ENCODE peak calls at places on chromosome 20, in nine cellular contexts. One of them, this sample, is unnamed.

GRCh38 chr20:58568441-58568931 is 53.3 kb upstream of the APCDD1L start:
- ATAC-seq in activated CD4-positive, alpha-beta T cell treated with anti-CD3 and anti-CD28 coated beads for 36 hours: no peak
- ATAC-seq in activated T-helper 17 cell treated with anti-CD3 and anti-CD28 coated beads, Interleukin-2, amount 50 U/mL, for 72 hours: no peak
- ATAC-seq in naive thymus-derived CD4-positive, alpha-beta T cell: no peak
- ATAC-seq in esophagus mucosa: peak
- ATAC-seq in A549: no peak
- ATAC-seq in naive thymus-derived CD8-positive, alpha-beta T cell: no peak
- ATAC-seq in activated T-cell treated with anti-CD3 and anti-CD28 coated beads, Interleukin-2, amount 50 U/mL, for 72 hours: no peak
- ATAC-seq in RWPE2: no peak
- ATAC-seq in this sample: no peak

GRCh38 chr20:64198347-64198746 is 34.1 kb downstream of the MYT1 start:
- ATAC-seq in activated CD4-positive, alpha-beta T cell treated with anti-CD3 and anti-CD28 coated beads for 36 hours: no peak
- ATAC-seq in naive thymus-derived CD8-positive, alpha-beta T cell: no peak
- ATAC-seq in RWPE2: no peak
- ATAC-seq in activated T-cell treated with anti-CD3 and anti-CD28 coated beads, Interleukin-2, amount 50 U/mL, for 72 hours: no peak
- ATAC-seq in esophagus mucosa: peak
- ATAC-seq in activated T-helper 17 cell treated with anti-CD3 and anti-CD28 coated beads, Interleukin-2, amount 50 U/mL, for 72 hours: no peak
- ATAC-seq in A549: no peak
- ATAC-seq in naive thymus-derived CD4-positive, alpha-beta T cell: no peak
- ATAC-seq in this sample: no peak

GRCh38 chr20:3339076-3339475 is 68.4 kb downstream of the DNAAF9 start:
- ATAC-seq in A549: no peak
- ATAC-seq in RWPE2: no peak
- ATAC-seq in naive thymus-derived CD4-positive, alpha-beta T cell: no peak
- ATAC-seq in naive thymus-derived CD8-positive, alpha-beta T cell: no peak
- ATAC-seq in activated T-cell treated with anti-CD3 and anti-CD28 coated beads, Interleukin-2, amount 50 U/mL, for 72 hours: no peak
- ATAC-seq in esophagus mucosa: no peak
- ATAC-seq in activated CD4-positive, alpha-beta T cell treated with anti-CD3 and anti-CD28 coated beads for 36 hours: no peak
- ATAC-seq in activated T-helper 17 cell treated with anti-CD3 and anti-CD28 coated beads, Interleukin-2, amount 50 U/mL, for 72 hours: no peak
- ATAC-seq in this sample: no peak

GRCh38 chr20:43389839-43390626 is 67.7 kb upstream of the SRSF6 start:
- ATAC-seq in activated CD4-positive, alpha-beta T cell treated with anti-CD3 and anti-CD28 coated beads for 36 hours: no peak
- ATAC-seq in RWPE2: no peak
- ATAC-seq in esophagus mucosa: no peak
- ATAC-seq in activated T-cell treated with anti-CD3 and anti-CD28 coated beads, Interleukin-2, amount 50 U/mL, for 72 hours: no peak
- ATAC-seq in naive thymus-derived CD4-positive, alpha-beta T cell: no peak
- ATAC-seq in A549: peak
- ATAC-seq in activated T-helper 17 cell treated with anti-CD3 and anti-CD28 coated beads, Interleukin-2, amount 50 U/mL, for 72 hours: no peak
- ATAC-seq in naive thymus-derived CD8-positive, alpha-beta T cell: no peak
- ATAC-seq in this sample: no peak

GRCh38 chr20:31831771-31832306 is 12.7 kb downstream of the MYLK2 start:
- ATAC-seq in RWPE2: no peak
- ATAC-seq in A549: no peak
- ATAC-seq in activated T-helper 17 cell treated with anti-CD3 and anti-CD28 coated beads, Interleukin-2, amount 50 U/mL, for 72 hours: no peak
- ATAC-seq in naive thymus-derived CD8-positive, alpha-beta T cell: no peak
- ATAC-seq in naive thymus-derived CD4-positive, alpha-beta T cell: no peak
- ATAC-seq in activated T-cell treated with anti-CD3 and anti-CD28 coated beads, Interleukin-2, amount 50 U/mL, for 72 hours: no peak
- ATAC-seq in esophagus mucosa: no peak
- ATAC-seq in activated CD4-positive, alpha-beta T cell treated with anti-CD3 and anti-CD28 coated beads for 36 hours: no peak
- ATAC-seq in this sample: no peak

GRCh38 chr20:64106981-64107735 is at the start of gene NPBWR2:
- ATAC-seq in RWPE2: peak
- ATAC-seq in activated T-cell treated with anti-CD3 and anti-CD28 coated beads, Interleukin-2, amount 50 U/mL, for 72 hours: peak
- ATAC-seq in esophagus mucosa: no peak
- ATAC-seq in activated T-helper 17 cell treated with anti-CD3 and anti-CD28 coated beads, Interleukin-2, amount 50 U/mL, for 72 hours: peak
- ATAC-seq in naive thymus-derived CD8-positive, alpha-beta T cell: peak
- ATAC-seq in naive thymus-derived CD4-positive, alpha-beta T cell: peak
- ATAC-seq in activated CD4-positive, alpha-beta T cell treated with anti-CD3 and anti-CD28 coated beads for 36 hours: peak
- ATAC-seq in A549: peak
- ATAC-seq in this sample: no peak

GRCh38 chr20:18360601-18361000 is 72.3 kb downstream of the ZNF133 start:
- ATAC-seq in naive thymus-derived CD4-positive, alpha-beta T cell: no peak
- ATAC-seq in esophagus mucosa: peak
- ATAC-seq in naive thymus-derived CD8-positive, alpha-beta T cell: no peak
- ATAC-seq in RWPE2: peak
- ATAC-seq in activated CD4-positive, alpha-beta T cell treated with anti-CD3 and anti-CD28 coated beads for 36 hours: no peak
- ATAC-seq in activated T-helper 17 cell treated with anti-CD3 and anti-CD28 coated beads, Interleukin-2, amount 50 U/mL, for 72 hours: peak
- ATAC-seq in A549: no peak
- ATAC-seq in activated T-cell treated with anti-CD3 and anti-CD28 coated beads, Interleukin-2, amount 50 U/mL, for 72 hours: no peak
- ATAC-seq in this sample: no peak

GRCh38 chr20:18795366-18795765 is 18.2 kb upstream of the SCP2D1 start:
- ATAC-seq in naive thymus-derived CD4-positive, alpha-beta T cell: no peak
- ATAC-seq in activated T-helper 17 cell treated with anti-CD3 and anti-CD28 coated beads, Interleukin-2, amount 50 U/mL, for 72 hours: no peak
- ATAC-seq in esophagus mucosa: no peak
- ATAC-seq in RWPE2: no peak
- ATAC-seq in naive thymus-derived CD8-positive, alpha-beta T cell: no peak
- ATAC-seq in activated CD4-positive, alpha-beta T cell treated with anti-CD3 and anti-CD28 coated beads for 36 hours: no peak
- ATAC-seq in activated T-cell treated with anti-CD3 and anti-CD28 coated beads, Interleukin-2, amount 50 U/mL, for 72 hours: no peak
- ATAC-seq in A549: no peak
- ATAC-seq in this sample: no peak

GRCh38 chr20:47561175-47561574 is 59.5 kb downstream of the NCOA3 start:
- ATAC-seq in naive thymus-derived CD8-positive, alpha-beta T cell: no peak
- ATAC-seq in RWPE2: no peak
- ATAC-seq in activated T-cell treated with anti-CD3 and anti-CD28 coated beads, Interleukin-2, amount 50 U/mL, for 72 hours: no peak
- ATAC-seq in activated T-helper 17 cell treated with anti-CD3 and anti-CD28 coated beads, Interleukin-2, amount 50 U/mL, for 72 hours: no peak
- ATAC-seq in naive thymus-derived CD4-positive, alpha-beta T cell: no peak
- ATAC-seq in esophagus mucosa: peak
- ATAC-seq in activated CD4-positive, alpha-beta T cell treated with anti-CD3 and anti-CD28 coated beads for 36 hours: no peak
- ATAC-seq in A549: no peak
- ATAC-seq in this sample: no peak

GRCh38 chr20:19991826-19992225 is 25.3 kb upstream of the NAA20 start:
- ATAC-seq in activated T-helper 17 cell treated with anti-CD3 and anti-CD28 coated beads, Interleukin-2, amount 50 U/mL, for 72 hours: no peak
- ATAC-seq in naive thymus-derived CD8-positive, alpha-beta T cell: no peak
- ATAC-seq in A549: no peak
- ATAC-seq in naive thymus-derived CD4-positive, alpha-beta T cell: no peak
- ATAC-seq in activated T-cell treated with anti-CD3 and anti-CD28 coated beads, Interleukin-2, amount 50 U/mL, for 72 hours: no peak
- ATAC-seq in esophagus mucosa: no peak
- ATAC-seq in activated CD4-positive, alpha-beta T cell treated with anti-CD3 and anti-CD28 coated beads for 36 hours: no peak
- ATAC-seq in RWPE2: no peak
- ATAC-seq in this sample: no peak

GRCh38 chr20:62131560-62132320 is 9.5 kb downstream of the LSM14B start:
- ATAC-seq in activated CD4-positive, alpha-beta T cell treated with anti-CD3 and anti-CD28 coated beads for 36 hours: no peak
- ATAC-seq in activated T-helper 17 cell treated with anti-CD3 and anti-CD28 coated beads, Interleukin-2, amount 50 U/mL, for 72 hours: no peak
- ATAC-seq in esophagus mucosa: no peak
- ATAC-seq in RWPE2: no peak
- ATAC-seq in activated T-cell treated with anti-CD3 and anti-CD28 coated beads, Interleukin-2, amount 50 U/mL, for 72 hours: no peak
- ATAC-seq in naive thymus-derived CD4-positive, alpha-beta T cell: no peak
- ATAC-seq in A549: no peak
- ATAC-seq in naive thymus-derived CD8-positive, alpha-beta T cell: no peak
- ATAC-seq in this sample: no peak

GRCh38 chr20:62156254-62156556 is 12.6 kb downstream of the SS18L1 start:
- ATAC-seq in naive thymus-derived CD8-positive, alpha-beta T cell: no peak
- ATAC-seq in activated CD4-positive, alpha-beta T cell treated with anti-CD3 and anti-CD28 coated beads for 36 hours: no peak
- ATAC-seq in activated T-cell treated with anti-CD3 and anti-CD28 coated beads, Interleukin-2, amount 50 U/mL, for 72 hours: no peak
- ATAC-seq in RWPE2: no peak
- ATAC-seq in A549: peak
- ATAC-seq in esophagus mucosa: no peak
- ATAC-seq in naive thymus-derived CD4-positive, alpha-beta T cell: no peak
- ATAC-seq in activated T-helper 17 cell treated with anti-CD3 and anti-CD28 coated beads, Interleukin-2, amount 50 U/mL, for 72 hours: no peak
- ATAC-seq in this sample: no peak

GRCh38 chr20:48547682-48548081 is 280.1 kb downstream of the PREX1 start:
- ATAC-seq in activated T-helper 17 cell treated with anti-CD3 and anti-CD28 coated beads, Interleukin-2, amount 50 U/mL, for 72 hours: no peak
- ATAC-seq in naive thymus-derived CD4-positive, alpha-beta T cell: no peak
- ATAC-seq in A549: no peak
- ATAC-seq in naive thymus-derived CD8-positive, alpha-beta T cell: no peak
- ATAC-seq in activated CD4-positive, alpha-beta T cell treated with anti-CD3 and anti-CD28 coated beads for 36 hours: no peak
- ATAC-seq in esophagus mucosa: no peak
- ATAC-seq in RWPE2: no peak
- ATAC-seq in activated T-cell treated with anti-CD3 and anti-CD28 coated beads, Interleukin-2, amount 50 U/mL, for 72 hours: no peak
- ATAC-seq in this sample: no peak

GRCh38 chr20:32203556-32204484 is 3.7 kb downstream of the PLAGL2 start:
- ATAC-seq in activated T-helper 17 cell treated with anti-CD3 and anti-CD28 coated beads, Interleukin-2, amount 50 U/mL, for 72 hours: peak
- ATAC-seq in activated CD4-positive, alpha-beta T cell treated with anti-CD3 and anti-CD28 coated beads for 36 hours: peak
- ATAC-seq in esophagus mucosa: peak
- ATAC-seq in RWPE2: peak
- ATAC-seq in A549: no peak
- ATAC-seq in naive thymus-derived CD4-positive, alpha-beta T cell: no peak
- ATAC-seq in activated T-cell treated with anti-CD3 and anti-CD28 coated beads, Interleukin-2, amount 50 U/mL, for 72 hours: peak
- ATAC-seq in naive thymus-derived CD8-positive, alpha-beta T cell: no peak
- ATAC-seq in this sample: peak

GRCh38 chr20:61439251-61439650 is 187.2 kb downstream of the CDH4 start:
- ATAC-seq in activated T-helper 17 cell treated with anti-CD3 and anti-CD28 coated beads, Interleukin-2, amount 50 U/mL, for 72 hours: no peak
- ATAC-seq in esophagus mucosa: no peak
- ATAC-seq in naive thymus-derived CD8-positive, alpha-beta T cell: no peak
- ATAC-seq in A549: no peak
- ATAC-seq in activated CD4-positive, alpha-beta T cell treated with anti-CD3 and anti-CD28 coated beads for 36 hours: no peak
- ATAC-seq in activated T-cell treated with anti-CD3 and anti-CD28 coated beads, Interleukin-2, amount 50 U/mL, for 72 hours: no peak
- ATAC-seq in RWPE2: no peak
- ATAC-seq in naive thymus-derived CD4-positive, alpha-beta T cell: no peak
- ATAC-seq in this sample: no peak

GRCh38 chr20:63264519-63264918 is 8.1 kb upstream of the ARFGAP1 start:
- ATAC-seq in activated T-helper 17 cell treated with anti-CD3 and anti-CD28 coated beads, Interleukin-2, amount 50 U/mL, for 72 hours: no peak
- ATAC-seq in activated CD4-positive, alpha-beta T cell treated with anti-CD3 and anti-CD28 coated beads for 36 hours: no peak
- ATAC-seq in activated T-cell treated with anti-CD3 and anti-CD28 coated beads, Interleukin-2, amount 50 U/mL, for 72 hours: peak
- ATAC-seq in RWPE2: no peak
- ATAC-seq in naive thymus-derived CD8-positive, alpha-beta T cell: no peak
- ATAC-seq in A549: no peak
- ATAC-seq in esophagus mucosa: no peak
- ATAC-seq in naive thymus-derived CD4-positive, alpha-beta T cell: no peak
- ATAC-seq in this sample: no peak

GRCh38 chr20:1906361-1907051 is 11.3 kb downstream of the SIRPA start:
- ATAC-seq in activated T-cell treated with anti-CD3 and anti-CD28 coated beads, Interleukin-2, amount 50 U/mL, for 72 hours: no peak
- ATAC-seq in activated CD4-positive, alpha-beta T cell treated with anti-CD3 and anti-CD28 coated beads for 36 hours: no peak
- ATAC-seq in RWPE2: no peak
- ATAC-seq in naive thymus-derived CD4-positive, alpha-beta T cell: no peak
- ATAC-seq in naive thymus-derived CD8-positive, alpha-beta T cell: no peak
- ATAC-seq in activated T-helper 17 cell treated with anti-CD3 and anti-CD28 coated beads, Interleukin-2, amount 50 U/mL, for 72 hours: no peak
- ATAC-seq in esophagus mucosa: no peak
- ATAC-seq in A549: no peak
- ATAC-seq in this sample: no peak

GRCh38 chr20:17614176-17614811 is 44.4 kb downstream of the DSTN start:
- ATAC-seq in activated T-cell treated with anti-CD3 and anti-CD28 coated beads, Interleukin-2, amount 50 U/mL, for 72 hours: no peak
- ATAC-seq in A549: no peak
- ATAC-seq in esophagus mucosa: peak
- ATAC-seq in activated CD4-positive, alpha-beta T cell treated with anti-CD3 and anti-CD28 coated beads for 36 hours: no peak
- ATAC-seq in activated T-helper 17 cell treated with anti-CD3 and anti-CD28 coated beads, Interleukin-2, amount 50 U/mL, for 72 hours: no peak
- ATAC-seq in RWPE2: peak
- ATAC-seq in naive thymus-derived CD4-positive, alpha-beta T cell: no peak
- ATAC-seq in naive thymus-derived CD8-positive, alpha-beta T cell: no peak
- ATAC-seq in this sample: no peak

GRCh38 chr20:62358171-62358719 is 8.9 kb downstream of the LAMA5 start:
- ATAC-seq in esophagus mucosa: peak
- ATAC-seq in naive thymus-derived CD4-positive, alpha-beta T cell: no peak
- ATAC-seq in naive thymus-derived CD8-positive, alpha-beta T cell: no peak
- ATAC-seq in A549: no peak
- ATAC-seq in activated T-helper 17 cell treated with anti-CD3 and anti-CD28 coated beads, Interleukin-2, amount 50 U/mL, for 72 hours: no peak
- ATAC-seq in RWPE2: peak
- ATAC-seq in activated T-cell treated with anti-CD3 and anti-CD28 coated beads, Interleukin-2, amount 50 U/mL, for 72 hours: no peak
- ATAC-seq in activated CD4-positive, alpha-beta T cell treated with anti-CD3 and anti-CD28 coated beads for 36 hours: no peak
- ATAC-seq in this sample: no peak

GRCh38 chr20:35603695-35604443 is 11.8 kb upstream of the SPAG4 start:
- ATAC-seq in naive thymus-derived CD4-positive, alpha-beta T cell: no peak
- ATAC-seq in activated T-cell treated with anti-CD3 and anti-CD28 coated beads, Interleukin-2, amount 50 U/mL, for 72 hours: no peak
- ATAC-seq in RWPE2: no peak
- ATAC-seq in naive thymus-derived CD8-positive, alpha-beta T cell: no peak
- ATAC-seq in esophagus mucosa: no peak
- ATAC-seq in activated CD4-positive, alpha-beta T cell treated with anti-CD3 and anti-CD28 coated beads for 36 hours: no peak
- ATAC-seq in activated T-helper 17 cell treated with anti-CD3 and anti-CD28 coated beads, Interleukin-2, amount 50 U/mL, for 72 hours: no peak
- ATAC-seq in A549: no peak
- ATAC-seq in this sample: no peak

GRCh38 chr20:826695-827323 is 6.7 kb upstream of the FAM110A start:
- ATAC-seq in activated CD4-positive, alpha-beta T cell treated with anti-CD3 and anti-CD28 coated beads for 36 hours: no peak
- ATAC-seq in activated T-cell treated with anti-CD3 and anti-CD28 coated beads, Interleukin-2, amount 50 U/mL, for 72 hours: no peak
- ATAC-seq in naive thymus-derived CD8-positive, alpha-beta T cell: no peak
- ATAC-seq in activated T-helper 17 cell treated with anti-CD3 and anti-CD28 coated beads, Interleukin-2, amount 50 U/mL, for 72 hours: no peak
- ATAC-seq in RWPE2: no peak
- ATAC-seq in esophagus mucosa: no peak
- ATAC-seq in naive thymus-derived CD4-positive, alpha-beta T cell: no peak
- ATAC-seq in A549: no peak
- ATAC-seq in this sample: no peak

GRCh38 chr20:50462093-50462685 is 48.0 kb upstream of the PTPN1 start:
- ATAC-seq in activated T-helper 17 cell treated with anti-CD3 and anti-CD28 coated beads, Interleukin-2, amount 50 U/mL, for 72 hours: no peak
- ATAC-seq in esophagus mucosa: no peak
- ATAC-seq in activated T-cell treated with anti-CD3 and anti-CD28 coated beads, Interleukin-2, amount 50 U/mL, for 72 hours: no peak
- ATAC-seq in naive thymus-derived CD4-positive, alpha-beta T cell: no peak
- ATAC-seq in naive thymus-derived CD8-positive, alpha-beta T cell: no peak
- ATAC-seq in A549: no peak
- ATAC-seq in RWPE2: no peak
- ATAC-seq in activated CD4-positive, alpha-beta T cell treated with anti-CD3 and anti-CD28 coated beads for 36 hours: no peak
- ATAC-seq in this sample: no peak

This sample was measured in activated CD4-positive, CD25-positive, alpha-beta regulatory T cell treated with anti-CD3 and anti-CD28 coated beads, Interleukin-2, amount 50 U/mL, for 24 hours.